ENCODE peak calls at places on chromosomes 5 and 9, in nine cellular contexts. X, S, P, G, Y, Z, C, N and A are unnamed samples.

GRCh38 chr5:155728857-155729683 is 597.9 kb upstream of the SGCD start:
- DNase-seq in X (no peak), S (no peak), P (no peak), G (peak; percentile 75), Y (peak; percentile 27), Z (no peak), C (no peak), N (peak; percentile 64), A (no peak)

GRCh38 chr9:36867672-36868471 is 166.2 kb downstream of the PAX5 start:
- DNase-seq in X (no peak), S (no peak), P (no peak), G (no peak), Y (no peak), Z (no peak), C (no peak), N (no peak), A (no peak)

GRCh38 chr9:95434116-95435073 is 82.4 kb downstream of the PTCH1 start:
- DNase-seq in X (no peak), S (peak; percentile 16), P (no peak), G (peak; percentile 31), Y (no peak), Z (no peak), C (no peak), N (no peak), A (no peak)

GRCh38 chr5:143807401-143807800 is 4.6 kb upstream of the HMHB1 start:
- DNase-seq in X (no peak), S (no peak), P (no peak), G (no peak), Y (no peak), Z (no peak), C (no peak), N (no peak), A (no peak)

GRCh38 chr5:32245742-32246141 is 67.0 kb downstream of the MTMR12 start:
- DNase-seq in X (no peak), S (no peak), P (no peak), G (no peak), Y (no peak), Z (no peak), C (no peak), N (no peak), A (no peak)

GRCh38 chr9:83388346-83388745 is 149.9 kb downstream of the FRMD3 start:
- DNase-seq in X (no peak), S (no peak), P (no peak), G (no peak), Y (no peak), Z (no peak), C (no peak), N (no peak), A (no peak)

GRCh38 chr5:96896806-96897205 is 20.5 kb downstream of the ERAP2 start:
- DNase-seq in X (no peak), S (peak; percentile 81), P (no peak), G (no peak), Y (no peak), Z (no peak), C (no peak), N (no peak), A (no peak)

GRCh38 chr5:105680858-105681257 is 1989.9 kb downstream of the EFNA5 start:
- DNase-seq in X (no peak), S (no peak), P (no peak), G (no peak), Y (no peak), Z (no peak), C (no peak), N (no peak), A (no peak)

GRCh38 chr5:18088020-18088579 is 453.8 kb downstream of the TAF11L14 start:
- DNase-seq in X (no peak), S (no peak), P (no peak), G (no peak), Y (no peak), Z (no peak), C (no peak), N (no peak), A (no peak)

GRCh38 chr5:76408104-76408644 is 5.1 kb downstream of the IQGAP2 start:
- DNase-seq in X (no peak), S (no peak), P (no peak), G (no peak), Y (no peak), Z (no peak), C (no peak), N (no peak), A (no peak)

GRCh38 chr5:74294231-74294705 is 346.3 kb downstream of the ENC1 start:
- DNase-seq in X (no peak), S (peak; percentile 3), P (no peak), G (no peak), Y (no peak), Z (no peak), C (no peak), N (no peak), A (no peak)

GRCh38 chr9:100499460-100499859 is 26.5 kb downstream of the TMEFF1 start:
- DNase-seq in X (no peak), S (no peak), P (no peak), G (no peak), Y (no peak), Z (no peak), C (no peak), N (no peak), A (no peak)

GRCh38 chr5:139654875-139655491 is 6.8 kb downstream of the CXXC5 start:
- DNase-seq in X (no peak), S (no peak), P (no peak), G (peak; percentile 61), Y (no peak), Z (no peak), C (no peak), N (no peak), A (no peak)

GRCh38 chr5:1882337-1883119 is at the start of gene IRX4:
- DNase-seq in X (no peak), S (no peak), P (peak; percentile 20), G (peak; percentile 62), Y (no peak), Z (no peak), C (no peak), N (peak; percentile 73), A (no peak)

GRCh38 chr9:125771037-125771436 is 23.9 kb downstream of the PBX3 start:
- DNase-seq in X (no peak), S (no peak), P (no peak), G (no peak), Y (no peak), Z (no peak), C (no peak), N (no peak), A (no peak)

GRCh38 chr5:140875085-140876065 is at the start of gene PCDHA12:
- DNase-seq in X (no peak), S (no peak), P (no peak), G (peak; percentile 68), Y (peak; percentile 55), Z (no peak), C (no peak), N (no peak), A (no peak)

GRCh38 chr5:20109326-20109725 is 121.3 kb upstream of the CDH18 start:
- DNase-seq in X (no peak), S (no peak), P (no peak), G (no peak), Y (no peak), Z (no peak), C (no peak), N (no peak), A (no peak)

DNA sequence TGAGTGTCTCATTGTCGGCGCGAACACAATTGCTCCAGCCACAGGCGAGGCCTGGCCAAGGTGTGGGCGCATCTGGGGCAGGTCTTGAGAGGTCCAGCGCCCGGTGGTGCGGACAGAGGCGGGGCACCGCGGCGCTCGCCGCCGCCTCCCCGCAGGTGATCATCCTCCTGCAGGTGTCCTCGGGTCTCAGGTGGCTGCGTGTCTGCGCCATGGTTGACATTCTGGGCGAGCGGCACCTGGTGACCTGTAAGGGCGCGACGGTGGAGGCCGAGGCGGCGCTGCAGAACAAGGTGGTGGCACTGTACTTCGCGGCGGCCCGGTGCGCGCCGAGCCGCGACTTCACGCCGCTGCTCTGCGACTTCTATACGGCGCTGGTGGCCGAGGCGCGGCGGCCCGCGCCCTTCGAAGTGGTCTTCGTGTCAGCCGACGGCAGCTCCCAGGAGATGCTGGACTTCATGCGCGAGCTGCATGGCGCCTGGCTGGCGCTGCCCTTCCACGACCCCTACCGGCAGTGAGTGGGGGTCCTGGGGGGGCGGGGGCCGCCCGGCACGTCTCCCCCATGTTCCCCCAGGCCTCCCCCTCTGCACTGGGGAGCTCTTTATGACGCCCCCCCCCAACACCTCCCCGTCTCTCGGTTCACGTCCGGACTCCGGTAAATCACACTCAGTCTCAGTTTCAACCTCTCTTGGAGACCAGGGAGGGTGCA is 401 bp downstream of the NXNL2 start:
- DNase-seq in X (no peak), S (no peak), P (no peak), G (peak; percentile 69), Y (no peak), Z (peak; percentile 29), C (no peak), N (peak; percentile 80), A (no peak)
- H3K4me3 ChIP-seq in X (peak overlapping the region; percentile 36), S (no peak overlapping the region), P (peak overlapping the region; percentile 67), G (peak overlapping the region; percentile 55), Y (no peak overlapping the region), Z (no peak overlapping the region), C (peak overlapping the region; percentile 73), N (peak overlapping the region; percentile 25), A (peak overlapping the region; percentile 57)

DNA sequence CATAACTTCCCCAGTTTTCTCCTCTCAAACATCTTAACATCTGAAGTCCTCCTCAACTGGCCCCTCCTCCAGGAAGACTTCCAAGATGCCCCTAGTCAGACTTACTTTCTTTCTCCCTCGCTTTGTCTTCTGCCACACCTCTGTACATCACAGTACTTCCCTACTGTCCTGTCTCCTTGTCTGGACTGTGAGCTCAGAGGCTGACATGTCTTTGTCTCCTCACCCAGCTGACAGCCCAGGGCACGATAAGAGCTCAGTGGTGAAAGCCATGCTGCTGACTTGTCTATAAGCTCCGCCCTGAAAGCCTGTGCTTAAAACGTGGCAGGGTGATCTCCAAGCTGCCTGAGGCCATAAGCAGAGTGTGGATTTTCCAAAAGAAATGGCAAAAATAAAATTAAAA is 33.0 kb upstream of the SLC25A51 start:
- DNase-seq in X (peak; percentile 69), S (no peak), P (peak; percentile 90), G (peak; percentile 73), Y (no peak), Z (no peak), C (peak; percentile 29), N (no peak), A (no peak)
- H3K27ac ChIP-seq in X (peak overlapping the region; percentile 64), S (no peak overlapping the region), P (peak overlapping the region; percentile 74), G (no peak overlapping the region), Y (no peak overlapping the region), Z (no peak overlapping the region), C (no peak overlapping the region), N (no peak overlapping the region), A (no peak overlapping the region)

DNA sequence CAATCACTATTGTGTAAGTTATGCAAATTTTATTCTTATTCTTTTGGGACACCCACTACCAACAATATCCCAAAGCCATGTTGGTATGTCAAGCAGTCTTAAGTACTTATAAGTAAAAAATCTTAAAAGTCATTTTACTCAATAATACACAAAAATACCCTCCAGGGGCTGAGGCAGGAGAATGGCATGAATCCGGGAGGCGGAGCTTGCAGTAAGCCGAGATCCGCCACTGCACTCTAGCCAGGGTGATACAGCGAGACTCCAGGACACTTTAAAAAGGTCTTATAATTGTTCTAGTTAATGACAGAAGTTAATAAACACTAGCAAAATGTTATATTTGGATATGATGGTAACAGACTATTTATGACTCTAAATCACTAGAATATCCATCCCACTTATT is 16.8 kb downstream of the CLINT1 start:
- DNase-seq in X (no peak), S (no peak), P (no peak), G (no peak), Y (no peak), Z (no peak), C (no peak), N (no peak), A (no peak)
- H3K4me3 ChIP-seq in X (no peak overlapping the region), S (no peak overlapping the region), P (no peak overlapping the region), G (no peak overlapping the region), Y (no peak overlapping the region), Z (no peak overlapping the region), C (no peak overlapping the region), N (no peak overlapping the region), A (no peak overlapping the region)

GRCh38 chr5:174581483-174581882 is 142.9 kb upstream of the MSX2 start:
- DNase-seq in X (no peak), S (peak; percentile 5), P (no peak), G (peak; percentile 80), Y (peak; percentile 26), Z (no peak), C (no peak), N (no peak), A (no peak)
- H3K27ac ChIP-seq in X (no peak overlapping the region), S (no peak overlapping the region), P (no peak overlapping the region), G (no peak overlapping the region), Y (no peak overlapping the region), Z (no peak overlapping the region), C (no peak overlapping the region), N (no peak overlapping the region), A (no peak overlapping the region)